ENCODE peak calls at places on chromosomes 12 and 14, in eight cellular contexts. L is sigmoid colon; Y is transverse colon; W is left lung; F is HCT116; J is uterus; O is CD8-positive, alpha-beta T cell; K is colonic mucosa. U is an unnamed sample. For H3K27me3 and H3K4me1, the result is how much of the 10 kb centered on the place peaks cover.

GRCh38 chr12:15530361-15530760 is 208.1 kb downstream of the PTPRO start:
- DNase-seq in L (no peak), Y (no peak), W (no peak), F (no peak), J (no peak), O (no peak), K (no peak), U (no peak)

GRCh38 chr14:65791551-65791981 is 379.0 kb downstream of the FUT8 start:
- DNase-seq in L (no peak), Y (no peak), W (no peak), F (no peak), J (no peak), O (peak), K (no peak), U (peak)

GRCh38 chr14:59918824-59919581 is 941 bp upstream of the LRRC9 start:
- DNase-seq in L (no peak), Y (peak), W (peak), F (peak), J (no peak), O (peak), K (no peak), U (no peak)

GRCh38 chr14:37118673-37119366 is 53.6 kb downstream of the SLC25A21 start:
- DNase-seq in L (no peak), Y (no peak), W (no peak), F (no peak), J (no peak), O (no peak), K (no peak), U (no peak)

GRCh38 chr12:71299541-71300376 is 139.8 kb upstream of the LGR5 start:
- DNase-seq in L (no peak), Y (no peak), W (no peak), F (no peak), J (no peak), O (no peak), K (no peak), U (no peak)

GRCh38 chr14:33629721-33630287 is 321.1 kb downstream of the EGLN3 start:
- DNase-seq in L (no peak), Y (no peak), W (no peak), F (no peak), J (no peak), O (no peak), K (no peak), U (no peak)

GRCh38 chr12:45216297-45216982 is 545 bp downstream of the ANO6 start:
- DNase-seq in L (peak), Y (peak), W (peak), F (no peak), J (peak), O (peak), K (peak), U (peak)

GRCh38 chr12:56158926-56159461 is 835 bp downstream of the MYL6 start:
- DNase-seq in L (peak), Y (peak), W (peak), F (no peak), J (peak), O (no peak), K (peak), U (no peak)

GRCh38 chr14:69917287-69917686 is 38.1 kb downstream of the SMOC1 start:
- DNase-seq in L (no peak), Y (no peak), W (no peak), F (no peak), J (no peak), O (no peak), K (no peak), U (no peak)

GRCh38 chr12:68915055-68915454 is 17.9 kb downstream of the CPM start:
- DNase-seq in L (no peak), Y (no peak), W (no peak), F (no peak), J (no peak), O (no peak), K (no peak), U (no peak)

GRCh38 chr12:46373303-46374182 is 970 bp upstream of the SLC38A2 start:
- DNase-seq in L (peak), Y (peak), W (peak), F (no peak), J (peak), O (peak), K (peak), U (peak)

GRCh38 chr12:130121246-130122005 is 40.8 kb upstream of the FZD10 start:
- DNase-seq in L (no peak), Y (no peak), W (no peak), F (no peak), J (no peak), O (no peak), K (no peak), U (no peak)
- H3K27me3 ChIP-seq in L (under half), Y (under half), W (under half), F (under half), J (under half), O (under half), K (under half), U (under half)

GRCh38 chr12:126616441-126616840 is 1551.2 kb downstream of the AACS start:
- DNase-seq in L (no peak), Y (no peak), W (no peak), F (no peak), J (no peak), O (no peak), K (no peak), U (no peak)

DNA sequence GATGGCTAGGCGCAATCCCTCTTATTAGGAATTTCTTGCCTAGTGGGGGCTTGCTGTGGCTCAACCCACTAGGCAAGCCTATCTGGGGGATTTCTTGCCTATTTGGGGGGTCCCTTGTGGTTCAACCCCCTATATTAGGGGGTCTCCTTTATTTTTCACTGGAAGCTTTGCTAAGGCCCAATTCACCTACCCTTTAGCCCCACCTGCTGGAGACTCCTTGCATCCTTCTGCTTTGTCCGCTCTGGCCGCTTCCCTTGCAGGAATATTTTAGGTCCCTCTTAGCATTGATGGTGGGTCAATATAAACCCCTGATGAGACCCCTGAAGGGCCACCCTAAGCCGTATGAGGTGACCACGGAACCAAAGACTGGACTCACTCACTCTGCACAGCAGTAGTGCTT is 1552.1 kb downstream of the AACS start:
- DNase-seq in L (no peak), Y (no peak), W (no peak), F (no peak), J (no peak), O (no peak), K (no peak), U (no peak)
- H3K27ac ChIP-seq in L (no peak), Y (no peak), W (no peak), F (no peak), J (no peak), O (no peak), K (no peak), U (no peak)

DNA sequence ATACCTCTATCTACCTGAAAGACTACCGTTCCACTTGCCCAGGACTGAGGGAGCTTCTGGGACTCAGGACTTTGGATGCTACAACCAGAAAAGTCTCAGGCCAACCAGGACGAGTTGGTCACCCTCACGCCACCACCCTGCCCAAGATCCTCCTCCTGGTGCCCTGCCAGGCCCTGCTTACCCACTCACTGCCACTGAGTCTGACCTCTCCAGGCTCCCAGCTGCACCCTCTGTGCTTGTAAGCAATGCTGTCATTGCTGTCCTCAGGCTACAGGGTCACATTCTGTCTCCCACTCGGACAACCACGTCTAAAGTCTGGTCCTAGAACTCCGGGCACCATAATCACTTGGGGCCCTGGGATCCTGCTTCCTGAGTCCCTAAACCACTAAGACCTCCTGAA is 9.2 kb downstream of the TTC7B start:
- DNase-seq in L (no peak), Y (no peak), W (no peak), F (no peak), J (no peak), O (no peak), K (no peak), U (no peak)
- H3K4me1 ChIP-seq in L (under half), Y (under half), W (under half), F (under half), J (under half), O (under half), K (under half), U (under half)

GRCh38 chr14:100552524-100553125 is 34.6 kb downstream of the BEGAIN start:
- DNase-seq in L (no peak), Y (no peak), W (no peak), F (no peak), J (no peak), O (no peak), K (no peak), U (no peak)

GRCh38 chr14:100548295-100548655 is 38.9 kb downstream of the BEGAIN start:
- DNase-seq in L (no peak), Y (no peak), W (no peak), F (no peak), J (no peak), O (no peak), K (no peak), U (no peak)

GRCh38 chr14:100549834-100550625 is 37.2 kb downstream of the BEGAIN start:
- DNase-seq in L (no peak), Y (no peak), W (no peak), F (no peak), J (peak), O (no peak), K (no peak), U (no peak)

GRCh38 chr14:100548939-100549338 is 38.3 kb downstream of the BEGAIN start:
- DNase-seq in L (no peak), Y (no peak), W (no peak), F (no peak), J (no peak), O (no peak), K (no peak), U (no peak)

GRCh38 chr14:100551056-100551455 is 36.2 kb downstream of the BEGAIN start:
- DNase-seq in L (no peak), Y (no peak), W (no peak), F (no peak), J (no peak), O (no peak), K (no peak), U (no peak)
- H3K27me3 ChIP-seq in L (under half), Y (under half), W (under half), F (under half), J (under half), O (under half), K (under half), U (under half)

GRCh38 chr14:100282083-100282350 is 24.2 kb downstream of the SLC25A29 start:
- DNase-seq in L (no peak), Y (no peak), W (no peak), F (no peak), J (no peak), O (no peak), K (no peak), U (no peak)

GRCh38 chr14:100279133-100279532 is 27.1 kb downstream of the SLC25A29 start:
- DNase-seq in L (no peak), Y (no peak), W (no peak), F (no peak), J (no peak), O (no peak), K (no peak), U (no peak)

GRCh38 chr14:100281286-100282082 is 24.8 kb downstream of the SLC25A29 start:
- DNase-seq in L (no peak), Y (no peak), W (peak), F (no peak), J (no peak), O (no peak), K (no peak), U (no peak)

GRCh38 chr14:100279563-100279962 is 26.7 kb downstream of the SLC25A29 start:
- DNase-seq in L (no peak), Y (no peak), W (no peak), F (no peak), J (no peak), O (no peak), K (no peak), U (no peak)

DNA sequence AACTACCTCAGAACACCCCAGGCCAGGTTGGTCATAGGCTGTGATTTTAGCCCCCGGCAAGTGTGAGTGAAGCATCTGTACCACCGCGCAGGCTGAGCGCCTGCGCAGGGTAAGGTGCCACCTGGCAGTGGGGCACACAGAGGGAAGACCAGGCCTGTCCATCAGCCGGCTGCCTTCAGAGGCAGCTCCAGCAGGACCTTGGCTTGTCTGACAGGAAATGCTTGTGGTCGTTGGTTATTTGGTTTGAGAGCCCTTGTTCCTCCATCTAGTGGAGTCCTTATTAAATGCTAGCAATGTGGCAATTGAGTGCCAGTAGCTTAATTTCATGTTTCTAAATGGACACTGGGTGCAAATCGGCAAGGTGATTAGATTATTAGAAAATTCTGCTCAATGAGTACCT is 27.5 kb downstream of the SLC25A29 start:
- DNase-seq in L (no peak), Y (no peak), W (peak), F (no peak), J (no peak), O (no peak), K (no peak), U (no peak)
- H3K27ac ChIP-seq in L (no peak), Y (no peak), W (peak), F (peak), J (no peak), O (no peak), K (no peak), U (no peak)

GRCh38 chr12:91180577-91180976 is 2.0 kb downstream of the DCN start:
- DNase-seq in L (no peak), Y (no peak), W (no peak), F (no peak), J (no peak), O (no peak), K (no peak), U (no peak)
- H3K4me1 ChIP-seq in L (under half), Y (under half), W (under half), F (under half), J (under half), O (under half), K (under half), U (under half)

GRCh38 chr12:96212456-96213375 is 18.5 kb downstream of the ELK3 start:
- DNase-seq in L (no peak), Y (no peak), W (no peak), F (no peak), J (no peak), O (no peak), K (no peak), U (no peak)

GRCh38 chr12:96211989-96212388 is 17.8 kb downstream of the ELK3 start:
- DNase-seq in L (no peak), Y (no peak), W (no peak), F (no peak), J (no peak), O (no peak), K (no peak), U (no peak)

GRCh38 chr12:96208801-96209534 is 14.8 kb downstream of the ELK3 start:
- DNase-seq in L (no peak), Y (peak), W (no peak), F (no peak), J (no peak), O (no peak), K (no peak), U (no peak)

GRCh38 chr12:96208346-96208745 is 14.2 kb downstream of the ELK3 start:
- DNase-seq in L (no peak), Y (no peak), W (no peak), F (no peak), J (no peak), O (no peak), K (no peak), U (no peak)

GRCh38 chr12:96210376-96211055 is 16.3 kb downstream of the ELK3 start:
- DNase-seq in L (no peak), Y (no peak), W (no peak), F (no peak), J (no peak), O (peak), K (no peak), U (peak)
- H3K27me3 ChIP-seq in L (under half), Y (under half), W (under half), F (under half), J (under half), O (under half), K (under half), U (under half)

U was measured in CD8-positive, alpha-beta memory T cell.